ENCODE peak calls at places on chromosomes 2 and 18, in eight cellular contexts. C, B, O, I, P, R, N and M are unnamed samples.

GRCh38 chr18:48952287-48953095 is 1.7 kb upstream of the SMAD7 start:
- DNase-seq in P (peak; percentile 74), I (peak; percentile 52), O (no peak), B (no peak), N (peak; percentile 85), R (no peak), C (peak; percentile 78), M (peak; percentile 78)

GRCh38 chr2:182649316-182649715 is 66.7 kb upstream of the DNAJC10 start:
- DNase-seq in C (peak; percentile 49), B (no peak), R (peak; percentile 57), I (no peak), N (peak; percentile 38), P (peak; percentile 57), O (peak; percentile 21), M (peak; percentile 46)

GRCh38 chr2:20224716-20225293 is at the start of gene SDC1:
- DNase-seq in R (no peak), P (peak; percentile 82), O (no peak), N (peak; percentile 96), C (peak; percentile 47), B (no peak), I (peak; percentile 41), M (peak; percentile 64)

GRCh38 chr18:46700026-46700425 is 43.0 kb upstream of the LOXHD1 start:
- DNase-seq in I (no peak), O (no peak), P (no peak), N (no peak), C (no peak), B (no peak), R (no peak), M (no peak)

GRCh38 chr2:76569819-76570218 is 859.1 kb upstream of the GCFC2 start:
- DNase-seq in O (no peak), N (no peak), C (no peak), I (no peak), B (no peak), P (no peak), R (no peak), M (no peak)

GRCh38 chr2:237222178-237222577 is 136.5 kb downstream of the COPS8 start:
- DNase-seq in B (no peak), P (no peak), N (no peak), O (no peak), I (no peak), C (no peak), R (no peak), M (no peak)

GRCh38 chr2:238913931-238914647 is 66.2 kb downstream of the TWIST2 start:
- DNase-seq in R (no peak), O (no peak), C (no peak), P (no peak), I (no peak), N (no peak), B (no peak), M (no peak)

GRCh38 chr18:58202406-58202730 is 158.3 kb downstream of the NEDD4L start:
- DNase-seq in O (no peak), P (no peak), I (no peak), N (peak; percentile 68), C (no peak), B (no peak), R (no peak), M (peak; percentile 15)

GRCh38 chr2:35871672-35872071 is 483.9 kb upstream of the CRIM1 start:
- DNase-seq in N (peak; percentile 19), O (peak; percentile 1), I (no peak), C (peak; percentile 4), R (peak; percentile 15), B (no peak), P (peak; percentile 29), M (peak; percentile 13)

GRCh38 chr2:201618744-201619654 is 24.3 kb downstream of the TMEM237 start:
- DNase-seq in R (no peak), C (peak; percentile 65), I (peak; percentile 30), O (no peak), B (no peak), N (peak; percentile 48), P (no peak), M (no peak)

GRCh38 chr2:206098471-206098870 is 12.5 kb upstream of the INO80D start:
- DNase-seq in B (no peak), P (no peak), N (no peak), I (no peak), C (no peak), R (no peak), O (no peak), M (peak; percentile 81)

GRCh38 chr2:241270531-241270930 is 44.9 kb downstream of the HDLBP start:
- DNase-seq in P (no peak), C (no peak), O (no peak), B (no peak), I (no peak), R (no peak), N (no peak), M (no peak)

DNA sequence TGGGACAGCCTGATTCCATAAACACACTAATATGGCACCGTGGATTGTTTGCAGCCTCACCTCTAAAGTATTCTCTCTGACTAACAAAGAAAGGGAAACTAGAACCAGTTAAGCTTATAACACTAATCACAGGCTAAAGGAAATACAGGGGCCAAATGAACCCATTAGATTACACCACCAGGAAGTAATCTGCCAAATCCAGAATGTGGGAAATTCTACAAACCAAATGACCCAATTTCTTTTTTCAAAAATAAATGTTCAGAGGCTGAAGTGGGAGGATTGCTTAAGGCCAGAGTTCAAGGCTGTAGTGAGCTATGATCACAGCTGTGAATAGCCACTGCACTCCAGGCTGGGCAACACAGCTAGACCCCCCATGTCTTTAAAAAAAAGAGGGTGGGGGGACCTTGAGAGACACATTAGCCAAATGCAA is 1.5 kb upstream of the MPPE1 start:
- DNase-seq in N (no peak), P (no peak), B (no peak), I (no peak), R (peak; percentile 26), C (peak; percentile 49), O (no peak), M (peak; percentile 27)
- H3K4me3 ChIP-seq in N (no peak overlapping the region), P (peak overlapping the region; percentile 50), B (no peak overlapping the region), I (no peak overlapping the region), R (peak overlapping the region; percentile 86), C (peak overlapping the region; percentile 68), O (peak overlapping the region; percentile 77), M (no peak overlapping the region)

GRCh38 chr2:178859760-178860159 is 52.5 kb upstream of the TTN start:
- DNase-seq in N (peak; percentile 7), O (no peak), B (no peak), C (no peak), I (no peak), P (no peak), R (no peak), M (no peak)
- TF ChIP-seq CTCF in N (no peak), O (no peak), B (no peak), C (no peak), I (no peak), P (no peak), R (no peak), M (no peak)

GRCh38 chr2:98463081-98463481 is 18.4 kb downstream of the INPP4A start:
- DNase-seq in B (no peak), N (no peak), I (no peak), P (no peak), R (no peak), C (no peak), O (no peak), M (peak; percentile 34)
- TF ChIP-seq MAX in B (no peak), N (no peak), I (no peak), P (no peak), R (no peak), C (no peak), O (no peak), M (no peak)

GRCh38 chr2:74632939-74633312 is 15.2 kb downstream of the M1AP start:
- DNase-seq in B (no peak), C (no peak), O (no peak), R (no peak), N (no peak), I (no peak), P (no peak), M (no peak)
- H3K4me3 ChIP-seq in B (no peak overlapping the region), C (no peak overlapping the region), O (no peak overlapping the region), R (no peak overlapping the region), N (no peak overlapping the region), I (no peak overlapping the region), P (no peak overlapping the region), M (no peak overlapping the region)

GRCh38 chr2:100923461-100924020 is 78.5 kb upstream of the RPL31 start:
- DNase-seq in R (no peak), N (no peak), O (no peak), B (no peak), P (no peak), C (no peak), I (no peak), M (no peak)

GRCh38 chr2:100924122-100924519 is 78.0 kb upstream of the RPL31 start:
- DNase-seq in C (no peak), R (no peak), I (no peak), N (no peak), B (no peak), O (no peak), P (no peak), M (no peak)

GRCh38 chr2:100921685-100922161 is 80.4 kb upstream of the RPL31 start:
- DNase-seq in C (no peak), I (peak; percentile 61), P (no peak), N (peak; percentile 44), O (no peak), R (no peak), B (no peak), M (no peak)

GRCh38 chr2:100924520-100925451 is 77.3 kb upstream of the RPL31 start:
- DNase-seq in I (no peak), N (no peak), R (no peak), B (peak; percentile 37), P (no peak), C (peak; percentile 99), O (no peak), M (no peak)

DNA sequence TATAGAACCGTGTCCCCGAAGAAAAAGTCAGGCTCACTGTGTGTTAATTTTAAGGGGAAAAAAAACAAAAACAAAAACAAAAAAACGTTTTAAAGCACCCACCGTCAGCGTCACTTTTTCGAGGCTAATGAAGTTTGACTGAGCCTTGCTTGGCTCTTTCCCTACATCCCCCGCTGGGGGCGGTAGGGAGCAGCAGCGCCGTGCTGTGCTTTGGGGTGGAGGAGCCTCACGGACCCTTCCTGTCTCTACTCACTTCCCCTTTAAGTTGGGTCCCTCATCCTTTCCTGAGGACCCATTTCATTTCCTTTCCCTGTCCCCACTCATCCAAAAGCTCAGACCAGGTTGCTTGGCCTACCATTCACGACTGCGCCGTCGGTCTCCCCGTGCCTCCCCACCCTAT is 82.8 kb upstream of the RPL31 start:
- DNase-seq in P (no peak), R (no peak), O (no peak), N (peak; percentile 19), B (no peak), I (peak; percentile 43), C (no peak), M (peak; percentile 50)
- TF ChIP-seq CTCF in P (no peak), R (no peak), O (no peak), N (peak; percentile 41), B (peak; percentile 66), I (peak; percentile 66), C (peak; percentile 38), M (peak; percentile 87)

DNA sequence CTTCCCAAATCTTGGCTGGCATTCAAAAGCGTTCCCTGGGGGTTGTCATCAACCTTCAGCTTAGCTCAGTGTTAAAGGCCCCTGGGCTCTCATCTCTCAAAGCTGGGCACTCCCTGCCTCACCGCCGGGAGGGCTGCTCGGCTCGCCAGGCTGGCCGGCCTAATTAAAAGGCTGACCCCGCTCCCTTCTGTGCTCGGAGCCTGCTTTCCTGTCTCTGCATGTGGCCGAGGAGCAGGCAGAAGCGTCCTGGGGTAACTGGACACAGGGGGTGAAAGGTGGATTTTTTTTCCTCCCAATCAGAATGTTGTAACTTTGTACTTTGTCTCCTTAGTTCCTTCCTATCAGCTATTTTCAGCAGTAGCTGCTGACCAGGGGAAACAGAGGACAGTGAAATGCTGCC is 231.1 kb downstream of the GBX2 start:
- DNase-seq in B (no peak), R (no peak), C (no peak), N (no peak), P (no peak), O (no peak), I (no peak), M (no peak)
- TF ChIP-seq MAX in B (no peak), R (no peak), C (no peak), N (no peak), P (no peak), O (no peak), I (no peak), M (no peak)